ENCODE peak calls at places on chromosomes 1 and 21, in five cellular contexts. One of them, this sample, is unnamed.

GRCh38 chr1:56491441-56491840 is 87.9 kb downstream of the PLPP3 start:
- DNase-seq in Peyer's patch: no peak
- DNase-seq in IMR-90: peak; percentile 24
- DNase-seq in heart left ventricle: no peak
- DNase-seq in suprapubic skin: no peak
- DNase-seq in this sample: no peak

GRCh38 chr1:200904772-200905171 is 10.1 kb downstream of the INAVA start:
- DNase-seq in Peyer's patch: no peak
- DNase-seq in IMR-90: no peak
- DNase-seq in heart left ventricle: no peak
- DNase-seq in suprapubic skin: no peak
- DNase-seq in this sample: no peak

GRCh38 chr1:55814967-55815366 is 599.8 kb upstream of the USP24 start:
- DNase-seq in Peyer's patch: no peak
- DNase-seq in IMR-90: no peak
- DNase-seq in heart left ventricle: no peak
- DNase-seq in suprapubic skin: no peak
- DNase-seq in this sample: no peak

GRCh38 chr1:217626321-217626720 is 4.6 kb downstream of the GPATCH2 start:
- DNase-seq in Peyer's patch: no peak
- DNase-seq in IMR-90: no peak
- DNase-seq in heart left ventricle: no peak
- DNase-seq in suprapubic skin: no peak
- DNase-seq in this sample: no peak

GRCh38 chr1:30522031-30523004 is 201.1 kb downstream of the MATN1 start:
- DNase-seq in Peyer's patch: no peak
- DNase-seq in IMR-90: peak; percentile 8
- DNase-seq in heart left ventricle: peak; percentile 92
- DNase-seq in suprapubic skin: peak; percentile 88
- DNase-seq in this sample: peak; percentile 20

GRCh38 chr1:12644237-12644636 is 352 bp downstream of the AADACL4 start:
- DNase-seq in Peyer's patch: no peak
- DNase-seq in IMR-90: no peak
- DNase-seq in heart left ventricle: no peak
- DNase-seq in suprapubic skin: no peak
- DNase-seq in this sample: no peak

GRCh38 chr1:107532318-107532717 is 391.5 kb downstream of the NTNG1 start:
- DNase-seq in Peyer's patch: no peak
- DNase-seq in IMR-90: no peak
- DNase-seq in heart left ventricle: no peak
- DNase-seq in suprapubic skin: no peak
- DNase-seq in this sample: no peak

GRCh38 chr1:10737651-10738050 is 58.8 kb downstream of the CASZ1 start:
- DNase-seq in Peyer's patch: no peak
- DNase-seq in IMR-90: no peak
- DNase-seq in heart left ventricle: no peak
- DNase-seq in suprapubic skin: no peak
- DNase-seq in this sample: no peak

GRCh38 chr1:21434394-21434793 is 5.5 kb upstream of the NBPF3 start:
- DNase-seq in Peyer's patch: no peak
- DNase-seq in IMR-90: no peak
- DNase-seq in heart left ventricle: no peak
- DNase-seq in suprapubic skin: no peak
- DNase-seq in this sample: no peak

GRCh38 chr1:50955116-50955515 is 5.0 kb downstream of the FAF1 start:
- DNase-seq in Peyer's patch: no peak
- DNase-seq in IMR-90: no peak
- DNase-seq in heart left ventricle: no peak
- DNase-seq in suprapubic skin: no peak
- DNase-seq in this sample: no peak

GRCh38 chr1:224106568-224107281 is 7.2 kb upstream of the FBXO28 start:
- DNase-seq in Peyer's patch: peak; percentile 49
- DNase-seq in IMR-90: peak; percentile 56
- DNase-seq in heart left ventricle: peak; percentile 27
- DNase-seq in suprapubic skin: no peak
- DNase-seq in this sample: no peak

GRCh38 chr21:36825683-36826082 is 126.8 kb downstream of the SIM2 start:
- DNase-seq in Peyer's patch: no peak
- DNase-seq in IMR-90: no peak
- DNase-seq in heart left ventricle: no peak
- DNase-seq in suprapubic skin: no peak
- DNase-seq in this sample: no peak

GRCh38 chr21:33640697-33641338 is 723 bp downstream of the CRYZL1 start:
- DNase-seq in Peyer's patch: no peak
- DNase-seq in IMR-90: peak; percentile 22
- DNase-seq in heart left ventricle: no peak
- DNase-seq in suprapubic skin: no peak
- DNase-seq in this sample: peak; percentile 35

DNA sequence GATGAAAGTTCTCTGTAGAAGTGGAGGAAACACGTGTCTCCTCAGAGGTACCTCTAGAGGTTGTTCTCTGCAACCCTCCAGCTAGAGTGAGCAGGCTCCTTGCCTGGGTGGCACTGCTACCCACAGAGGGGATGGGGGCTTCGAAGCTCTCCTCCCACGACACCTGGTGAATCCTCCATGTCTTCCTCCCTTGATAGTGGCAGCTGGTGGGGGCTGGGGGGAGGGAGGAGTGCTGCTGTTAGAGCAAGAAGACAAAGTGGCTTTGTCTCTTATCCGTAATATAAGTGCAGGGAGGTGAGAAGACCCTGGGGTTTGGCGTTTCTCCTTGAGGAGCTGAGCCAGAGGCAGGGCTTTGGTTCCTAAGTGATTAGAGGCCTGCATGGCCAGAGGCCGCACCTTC is 45.2 kb downstream of the ATP2B4 start:
- DNase-seq in Peyer's patch: no peak
- DNase-seq in IMR-90: no peak
- DNase-seq in heart left ventricle: no peak
- DNase-seq in suprapubic skin: no peak
- DNase-seq in this sample: no peak
- H3K9me3 ChIP-seq in Peyer's patch: no peaks in the 10 kb centered on the region
- H3K9me3 ChIP-seq in IMR-90: no peaks in the 10 kb centered on the region
- H3K9me3 ChIP-seq in heart left ventricle: no peaks in the 10 kb centered on the region
- H3K9me3 ChIP-seq in suprapubic skin: no peaks in the 10 kb centered on the region
- H3K9me3 ChIP-seq in this sample: no peaks in the 10 kb centered on the region

DNA sequence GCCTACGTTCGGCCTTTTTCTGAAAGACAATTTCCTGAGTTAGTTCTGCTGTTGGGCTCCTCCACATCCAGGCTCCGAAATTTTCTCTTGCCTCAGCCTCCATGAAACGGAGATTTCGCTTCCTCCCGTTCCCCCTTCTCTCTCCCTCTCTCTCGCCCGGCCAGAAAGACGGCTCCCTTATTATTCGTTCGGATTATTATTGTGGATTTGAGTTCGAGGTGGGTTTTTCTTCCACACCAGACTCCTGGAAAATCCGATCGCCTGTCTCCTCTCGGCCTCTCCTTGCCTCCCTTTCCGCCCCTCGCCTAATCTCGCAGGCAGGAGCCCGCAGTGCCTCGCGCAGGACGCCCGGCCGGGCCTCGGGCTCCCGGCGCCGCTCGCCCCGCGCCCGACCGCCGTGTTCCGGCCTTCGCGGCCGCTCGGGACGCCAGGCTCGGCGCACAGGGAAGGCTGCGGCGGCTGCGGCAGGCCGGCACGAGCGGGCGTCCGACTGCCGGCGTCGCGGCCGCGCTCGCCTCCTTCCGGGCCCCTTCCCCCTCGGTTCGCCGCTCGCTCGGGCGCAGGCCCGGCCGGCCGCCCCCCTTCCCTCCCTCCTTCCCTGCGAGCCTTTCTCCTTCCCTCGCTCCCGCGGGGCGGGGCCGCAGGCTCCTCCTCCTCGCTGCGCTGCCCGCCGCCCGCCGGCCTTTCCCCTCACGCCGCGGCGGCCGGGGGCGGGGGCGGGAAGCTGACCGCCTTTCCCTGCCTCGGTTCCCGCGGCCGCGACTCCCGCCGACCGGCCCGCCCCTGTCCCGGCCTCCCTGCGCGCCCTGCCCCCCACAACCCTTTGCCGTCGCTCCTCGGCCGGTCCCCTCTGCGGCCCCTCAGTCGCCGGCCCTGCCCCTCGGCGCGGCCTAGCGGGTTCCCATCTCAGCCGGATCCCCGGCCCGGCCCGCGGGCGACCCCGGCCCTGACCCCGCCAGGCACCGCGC is at the start of gene ARHGEF11:
- DNase-seq in Peyer's patch: peak; percentile 95
- DNase-seq in IMR-90: peak; percentile 87
- DNase-seq in heart left ventricle: peak; percentile 95
- DNase-seq in suprapubic skin: peak; percentile 91
- DNase-seq in this sample: peak; percentile 91
- TF ChIP-seq POLR2A in Peyer's patch: peak; percentile 47
- TF ChIP-seq POLR2A in IMR-90: peak; percentile 65
- TF ChIP-seq POLR2A in heart left ventricle: peak; percentile 66
- TF ChIP-seq POLR2A in suprapubic skin: no peak
- TF ChIP-seq POLR2A in this sample: peak; percentile 86

GRCh38 chr1:14707774-14708450 is 109.4 kb downstream of the KAZN start:
- DNase-seq in Peyer's patch: no peak
- DNase-seq in IMR-90: no peak
- DNase-seq in heart left ventricle: no peak
- DNase-seq in suprapubic skin: no peak
- DNase-seq in this sample: no peak

GRCh38 chr1:14704846-14705245 is 106.4 kb downstream of the KAZN start:
- DNase-seq in Peyer's patch: no peak
- DNase-seq in IMR-90: no peak
- DNase-seq in heart left ventricle: no peak
- DNase-seq in suprapubic skin: no peak
- DNase-seq in this sample: no peak

GRCh38 chr1:14705824-14706223 is 107.3 kb downstream of the KAZN start:
- DNase-seq in Peyer's patch: no peak
- DNase-seq in IMR-90: no peak
- DNase-seq in heart left ventricle: no peak
- DNase-seq in suprapubic skin: no peak
- DNase-seq in this sample: no peak

GRCh38 chr1:14710331-14710730 is 111.8 kb downstream of the KAZN start:
- DNase-seq in Peyer's patch: no peak
- DNase-seq in IMR-90: no peak
- DNase-seq in heart left ventricle: no peak
- DNase-seq in suprapubic skin: no peak
- DNase-seq in this sample: no peak

DNA sequence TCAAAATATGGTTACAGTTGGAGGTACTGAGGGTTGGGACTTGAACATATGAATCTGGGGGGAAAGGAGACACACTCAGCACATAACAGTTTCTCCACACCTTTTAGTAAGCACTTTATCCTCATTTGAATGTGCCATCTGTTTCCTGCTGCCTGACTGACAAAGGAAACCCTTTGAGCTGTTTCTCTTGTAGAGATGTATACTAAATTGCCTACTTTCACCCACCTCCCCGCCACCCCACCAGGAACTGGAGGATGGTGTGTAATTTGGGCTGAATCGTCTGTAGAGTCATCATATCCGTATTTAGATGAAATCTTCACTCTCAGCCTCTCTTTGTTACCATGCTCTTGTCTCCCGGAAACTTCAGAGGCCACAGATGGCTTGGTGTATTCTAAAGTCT is 108.2 kb downstream of the KAZN start:
- DNase-seq in Peyer's patch: no peak
- DNase-seq in IMR-90: no peak
- DNase-seq in heart left ventricle: no peak
- DNase-seq in suprapubic skin: no peak
- DNase-seq in this sample: no peak
- H3K9me3 ChIP-seq in Peyer's patch: no peaks in the 10 kb centered on the region
- H3K9me3 ChIP-seq in IMR-90: no peaks in the 10 kb centered on the region
- H3K9me3 ChIP-seq in heart left ventricle: no peaks in the 10 kb centered on the region
- H3K9me3 ChIP-seq in suprapubic skin: no peaks in the 10 kb centered on the region
- H3K9me3 ChIP-seq in this sample: no peaks in the 10 kb centered on the region

DNA sequence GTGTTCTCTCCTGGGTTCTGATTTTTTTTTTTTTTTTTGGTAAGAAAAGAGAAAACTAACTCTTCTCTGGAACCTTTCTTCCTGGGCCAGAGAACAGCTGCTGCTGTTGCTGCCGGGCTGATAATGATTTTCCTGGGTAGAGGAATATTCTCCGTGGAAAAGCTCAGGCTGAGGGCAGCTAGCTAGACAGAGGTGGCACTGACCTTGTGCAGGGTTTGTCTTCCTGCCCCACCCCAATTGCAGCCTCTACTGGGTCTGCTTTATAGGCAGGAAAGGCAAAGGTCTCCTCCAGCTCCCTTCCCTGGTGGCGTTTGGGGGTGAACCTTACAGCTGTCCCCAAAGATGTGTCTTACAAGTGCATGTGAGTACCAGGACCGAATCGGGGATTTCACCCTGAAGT is 79.3 kb downstream of the SPSB1 start:
- DNase-seq in Peyer's patch: no peak
- DNase-seq in IMR-90: no peak
- DNase-seq in heart left ventricle: no peak
- DNase-seq in suprapubic skin: no peak
- DNase-seq in this sample: no peak
- TF ChIP-seq POLR2A in Peyer's patch: no peak
- TF ChIP-seq POLR2A in IMR-90: no peak
- TF ChIP-seq POLR2A in heart left ventricle: no peak
- TF ChIP-seq POLR2A in suprapubic skin: no peak
- TF ChIP-seq POLR2A in this sample: no peak

DNA sequence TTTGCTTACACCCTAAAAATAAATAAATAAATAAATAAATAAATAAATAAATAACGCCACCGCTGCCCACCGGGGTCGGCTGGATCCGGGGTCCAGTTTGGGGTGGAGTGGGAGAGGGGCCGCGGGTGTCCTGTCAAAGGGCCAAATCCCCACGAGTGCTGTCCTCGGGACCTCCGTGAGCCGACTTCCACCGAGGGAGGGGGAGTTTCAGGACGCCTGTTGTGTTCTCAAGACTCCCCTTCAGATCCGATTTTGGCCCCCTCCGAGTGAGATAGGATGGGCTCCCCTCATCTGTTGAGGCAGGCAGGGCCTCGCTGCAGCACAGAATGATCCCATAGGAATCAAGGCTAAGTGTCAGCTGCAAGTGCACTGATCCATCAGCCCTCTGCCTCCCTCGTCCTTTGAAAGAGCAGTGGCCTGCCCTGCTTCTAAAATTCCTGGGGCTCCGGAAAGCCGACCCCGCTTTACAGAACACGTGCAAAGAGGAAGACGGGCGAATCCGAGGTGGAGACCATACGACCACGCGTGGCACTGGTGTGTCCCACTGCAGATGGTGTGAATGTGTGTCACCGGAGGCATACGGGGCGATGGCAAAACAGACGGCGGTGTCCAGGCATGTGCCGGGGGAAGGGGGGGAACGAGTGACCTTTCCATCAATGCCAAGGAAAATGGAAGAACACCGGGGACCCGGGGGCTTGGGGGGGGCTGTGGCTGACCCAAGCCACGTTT is 3880.5 kb downstream of the SRGAP2C start:
- DNase-seq in Peyer's patch: peak; percentile 16
- DNase-seq in IMR-90: no peak
- DNase-seq in heart left ventricle: no peak
- DNase-seq in suprapubic skin: peak; percentile 48
- DNase-seq in this sample: no peak
- H3K9me3 ChIP-seq in Peyer's patch: peaks cover 16% of the 10 kb centered on the region
- H3K9me3 ChIP-seq in IMR-90: peaks cover 23% of the 10 kb centered on the region
- H3K9me3 ChIP-seq in heart left ventricle: peaks cover 40% of the 10 kb centered on the region
- H3K9me3 ChIP-seq in suprapubic skin: no peaks in the 10 kb centered on the region
- H3K9me3 ChIP-seq in this sample: peaks cover 8% of the 10 kb centered on the region

This sample was measured in adrenal gland.